ENCODE peak calls at places on chromosomes 12 and 14, in nine cellular contexts. A, Z, D, C, E, I, B, G and V are unnamed samples.

GRCh38 chr12:62400135-62400534 is 66.5 kb upstream of the MON2 start:
- DNase-seq in C (no peak), G (no peak), I (no peak), E (no peak), D (no peak), Z (no peak), A (no peak), B (no peak), V (no peak)

GRCh38 chr14:21734457-21735074 is 60.9 kb upstream of the OR4E1 start:
- DNase-seq in G (peak), C (no peak), B (peak), E (no peak), Z (no peak), A (peak), D (peak), I (no peak), V (no peak)

GRCh38 chr12:50059440-50060119 is 2.2 kb downstream of the ASIC1 start:
- DNase-seq in D (no peak), G (peak), Z (no peak), B (no peak), A (no peak), C (no peak), I (no peak), E (no peak), V (no peak)

GRCh38 chr14:51293149-51293925 is 53.3 kb downstream of the TMX1 start:
- DNase-seq in B (peak), G (no peak), A (peak), C (peak), Z (no peak), E (peak), I (peak), D (peak), V (peak)

GRCh38 chr14:103533137-103533998 is 4.4 kb downstream of the TRMT61A start:
- DNase-seq in C (no peak), Z (no peak), B (no peak), G (no peak), I (no peak), E (no peak), D (no peak), A (no peak), V (peak)

GRCh38 chr12:53381739-53382630 is 2.0 kb downstream of the SP1 start:
- DNase-seq in G (peak), D (peak), A (no peak), I (peak), B (peak), E (peak), Z (peak), C (peak), V (no peak)

GRCh38 chr12:117596968-117597367 is 235.5 kb upstream of the NOS1 start:
- DNase-seq in I (no peak), B (no peak), D (no peak), G (no peak), E (no peak), Z (no peak), C (no peak), A (no peak), V (no peak)

GRCh38 chr12:127941332-127941731 is 325.6 kb upstream of the TMEM132C start:
- DNase-seq in G (no peak), I (no peak), C (no peak), D (no peak), A (no peak), Z (no peak), B (no peak), E (no peak), V (no peak)

GRCh38 chr14:101464984-101465794 is 96.1 kb upstream of the DIO3 start:
- DNase-seq in B (no peak), E (no peak), G (no peak), D (no peak), A (no peak), I (no peak), C (no peak), Z (no peak), V (no peak)

GRCh38 chr12:81450920-81451739 is 308.0 kb downstream of the PPFIA2 start:
- DNase-seq in G (no peak), D (peak), A (peak), I (no peak), B (peak), Z (peak), C (no peak), E (no peak), V (peak)

GRCh38 chr12:23684121-23684520 is 265.3 kb downstream of the SOX5 start:
- DNase-seq in G (no peak), D (peak), C (no peak), B (no peak), Z (no peak), A (peak), E (no peak), I (no peak), V (no peak)

GRCh38 chr14:77303417-77304156 is 17.1 kb downstream of the POMT2 start:
- DNase-seq in I (no peak), G (no peak), A (peak), Z (no peak), D (peak), C (no peak), E (no peak), B (peak), V (no peak)

GRCh38 chr14:93991212-93991611 is 5.9 kb upstream of the CCDC197 start:
- DNase-seq in I (no peak), A (no peak), G (no peak), B (no peak), E (no peak), Z (no peak), C (no peak), D (no peak), V (no peak)

GRCh38 chr14:57617510-57617909 is 123.9 kb upstream of the CCDC198 start:
- DNase-seq in E (no peak), Z (no peak), A (no peak), I (no peak), G (no peak), D (no peak), C (no peak), B (no peak), V (no peak)

GRCh38 chr12:127509066-127509778 is 757.7 kb upstream of the TMEM132C start:
- DNase-seq in D (no peak), B (no peak), G (no peak), C (no peak), E (no peak), A (peak), I (no peak), Z (no peak), V (no peak)

GRCh38 chr12:94207467-94208432 is 59.4 kb downstream of the PLXNC1 start:
- DNase-seq in G (peak), E (no peak), I (no peak), Z (no peak), C (no peak), B (no peak), D (no peak), A (no peak), V (no peak)

GRCh38 chr14:51652168-51653095 is 722 bp downstream of the FRMD6 start:
- DNase-seq in D (no peak), G (no peak), I (peak), B (peak), A (no peak), C (no peak), E (peak), Z (peak), V (peak)

GRCh38 chr14:80977103-80977728 is 21.8 kb downstream of the TSHR start:
- DNase-seq in E (no peak), C (no peak), D (no peak), Z (no peak), I (no peak), G (no peak), B (no peak), A (no peak), V (no peak)

GRCh38 chr14:45287609-45288008 is 34.6 kb upstream of the MIS18BP1 start:
- DNase-seq in D (no peak), Z (no peak), A (no peak), E (no peak), C (no peak), I (no peak), G (no peak), B (no peak), V (no peak)

GRCh38 chr14:73789996-73790581 is 61.5 kb upstream of the PTGR2 start:
- DNase-seq in B (peak), C (peak), D (peak), A (peak), G (no peak), E (peak), I (peak), Z (no peak), V (peak)

GRCh38 chr12:44804068-44804467 is 72.0 kb downstream of the NELL2 start:
- DNase-seq in C (no peak), A (no peak), E (no peak), B (no peak), I (no peak), Z (no peak), D (no peak), G (no peak), V (no peak)

GRCh38 chr12:103855036-103855712 is 14.1 kb upstream of the NT5DC3 start:
- DNase-seq in G (no peak), A (peak), C (no peak), I (no peak), Z (no peak), E (no peak), D (peak), B (no peak), V (no peak)

GRCh38 chr12:110647669-110648068 is 33.7 kb downstream of the TCTN1 start:
- DNase-seq in Z (no peak), B (peak), E (no peak), I (no peak), G (no peak), D (no peak), C (no peak), A (no peak), V (no peak)